ENCODE peak calls at places on chromosomes 3 and 15, in six cellular contexts. One of them, this sample, is unnamed.

GRCh38 chr3:17442332-17443049 is 299.9 kb downstream of the TBC1D5 start:
- DNase-seq in body of pancreas: no peak
- DNase-seq in K562: peak
- DNase-seq in PC-9: no peak
- DNase-seq in astrocyte: peak
- DNase-seq in stomach: no peak
- DNase-seq in this sample: no peak

GRCh38 chr3:155744626-155745324 is at the start of gene PLCH1:
- DNase-seq in body of pancreas: peak
- DNase-seq in K562: peak
- DNase-seq in PC-9: no peak
- DNase-seq in astrocyte: peak
- DNase-seq in stomach: peak
- DNase-seq in this sample: peak

GRCh38 chr15:71495381-71495780 is 315.0 kb upstream of the NR2E3 start:
- DNase-seq in body of pancreas: no peak
- DNase-seq in K562: no peak
- DNase-seq in PC-9: no peak
- DNase-seq in astrocyte: no peak
- DNase-seq in stomach: no peak
- DNase-seq in this sample: no peak

GRCh38 chr15:86595741-86596140 is 516.1 kb downstream of the AGBL1 start:
- DNase-seq in body of pancreas: no peak
- DNase-seq in K562: no peak
- DNase-seq in PC-9: no peak
- DNase-seq in astrocyte: peak
- DNase-seq in stomach: no peak
- DNase-seq in this sample: peak

GRCh38 chr3:56855856-56856538 is 54.2 kb upstream of the ARHGEF3 start:
- DNase-seq in body of pancreas: no peak
- DNase-seq in K562: peak
- DNase-seq in PC-9: no peak
- DNase-seq in astrocyte: no peak
- DNase-seq in stomach: peak
- DNase-seq in this sample: no peak

GRCh38 chr15:74651251-74651741 is 35.7 kb downstream of the CLK3 start:
- DNase-seq in body of pancreas: peak
- DNase-seq in K562: no peak
- DNase-seq in PC-9: no peak
- DNase-seq in astrocyte: peak
- DNase-seq in stomach: no peak
- DNase-seq in this sample: no peak

GRCh38 chr3:81643721-81644120 is 117.7 kb downstream of the GBE1 start:
- DNase-seq in body of pancreas: no peak
- DNase-seq in K562: no peak
- DNase-seq in PC-9: no peak
- DNase-seq in astrocyte: peak
- DNase-seq in stomach: no peak
- DNase-seq in this sample: peak

GRCh38 chr3:50257990-50258389 is 11.0 kb upstream of the SEMA3B start:
- DNase-seq in body of pancreas: no peak
- DNase-seq in K562: no peak
- DNase-seq in PC-9: no peak
- DNase-seq in astrocyte: no peak
- DNase-seq in stomach: no peak
- DNase-seq in this sample: no peak

GRCh38 chr3:8069981-8070380 is 431.6 kb upstream of the LMCD1 start:
- DNase-seq in body of pancreas: no peak
- DNase-seq in K562: no peak
- DNase-seq in PC-9: no peak
- DNase-seq in astrocyte: peak
- DNase-seq in stomach: no peak
- DNase-seq in this sample: no peak

GRCh38 chr3:55172913-55173312 is 245.1 kb upstream of the LRTM1 start:
- DNase-seq in body of pancreas: no peak
- DNase-seq in K562: no peak
- DNase-seq in PC-9: no peak
- DNase-seq in astrocyte: peak
- DNase-seq in stomach: no peak
- DNase-seq in this sample: no peak

GRCh38 chr3:23664459-23664858 is 141.3 kb upstream of the UBE2E1 start:
- DNase-seq in body of pancreas: no peak
- DNase-seq in K562: no peak
- DNase-seq in PC-9: no peak
- DNase-seq in astrocyte: no peak
- DNase-seq in stomach: no peak
- DNase-seq in this sample: no peak

GRCh38 chr3:42961633-42962032 is 17.5 kb upstream of the GASK1A start:
- DNase-seq in body of pancreas: peak
- DNase-seq in K562: peak
- DNase-seq in PC-9: no peak
- DNase-seq in astrocyte: peak
- DNase-seq in stomach: peak
- DNase-seq in this sample: peak

GRCh38 chr15:78872155-78872971 is at the start of gene MORF4L1:
- DNase-seq in body of pancreas: peak
- DNase-seq in K562: peak
- DNase-seq in PC-9: peak
- DNase-seq in astrocyte: peak
- DNase-seq in stomach: peak
- DNase-seq in this sample: peak

GRCh38 chr3:144059481-144059880 is 87.9 kb downstream of the DIPK2A start:
- DNase-seq in body of pancreas: no peak
- DNase-seq in K562: no peak
- DNase-seq in PC-9: no peak
- DNase-seq in astrocyte: no peak
- DNase-seq in stomach: no peak
- DNase-seq in this sample: no peak

GRCh38 chr15:70791248-70791647 is 27.9 kb upstream of the UACA start:
- DNase-seq in body of pancreas: no peak
- DNase-seq in K562: no peak
- DNase-seq in PC-9: no peak
- DNase-seq in astrocyte: no peak
- DNase-seq in stomach: no peak
- DNase-seq in this sample: no peak

GRCh38 chr15:41564286-41564959 is 5.4 kb downstream of the TYRO3 start:
- DNase-seq in body of pancreas: no peak
- DNase-seq in K562: peak
- DNase-seq in PC-9: no peak
- DNase-seq in astrocyte: no peak
- DNase-seq in stomach: no peak
- DNase-seq in this sample: no peak
- TF ChIP-seq CTCF in body of pancreas: no peak
- TF ChIP-seq CTCF in K562: no peak
- TF ChIP-seq CTCF in PC-9: no peak
- TF ChIP-seq CTCF in astrocyte: no peak
- TF ChIP-seq CTCF in stomach: no peak
- TF ChIP-seq CTCF in this sample: no peak

GRCh38 chr3:128006061-128006470 is 46.2 kb upstream of the SEC61A1 start:
- DNase-seq in body of pancreas: no peak
- DNase-seq in K562: no peak
- DNase-seq in PC-9: no peak
- DNase-seq in astrocyte: no peak
- DNase-seq in stomach: no peak
- DNase-seq in this sample: no peak
- H3K27ac ChIP-seq in body of pancreas: no peak
- H3K27ac ChIP-seq in K562: no peak
- H3K27ac ChIP-seq in PC-9: no peak
- H3K27ac ChIP-seq in astrocyte: no peak
- H3K27ac ChIP-seq in stomach: no peak
- H3K27ac ChIP-seq in this sample: peak

GRCh38 chr3:167872941-167873340 is 137.4 kb downstream of the SERPINI1 start:
- DNase-seq in body of pancreas: no peak
- DNase-seq in K562: no peak
- DNase-seq in PC-9: no peak
- DNase-seq in astrocyte: no peak
- DNase-seq in stomach: no peak
- DNase-seq in this sample: no peak
- TF ChIP-seq CTCF in body of pancreas: no peak
- TF ChIP-seq CTCF in K562: no peak
- TF ChIP-seq CTCF in PC-9: peak
- TF ChIP-seq CTCF in astrocyte: peak
- TF ChIP-seq CTCF in stomach: no peak
- TF ChIP-seq CTCF in this sample: peak

DNA sequence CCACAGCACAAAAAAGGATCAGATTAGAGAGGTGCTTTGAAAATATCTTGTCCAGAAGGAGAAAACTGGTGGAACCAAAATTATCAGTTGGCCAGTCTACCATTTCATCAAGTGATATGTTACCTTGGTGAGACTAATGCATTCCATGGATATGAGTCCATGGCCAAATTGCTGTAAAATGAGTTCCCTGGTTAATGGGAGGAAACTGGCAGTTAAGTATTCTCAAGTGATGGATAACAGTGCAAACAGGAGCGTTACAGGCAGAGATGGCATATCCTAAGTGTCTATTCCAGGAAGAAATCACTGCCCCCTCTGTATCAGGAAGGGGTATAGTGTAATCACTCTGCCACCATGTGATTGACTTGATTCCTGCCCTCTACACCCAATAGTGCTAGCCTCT is 34.0 kb downstream of the MYRIP start:
- DNase-seq in body of pancreas: no peak
- DNase-seq in K562: no peak
- DNase-seq in PC-9: no peak
- DNase-seq in astrocyte: no peak
- DNase-seq in stomach: no peak
- DNase-seq in this sample: no peak
- H3K27ac ChIP-seq in body of pancreas: no peak
- H3K27ac ChIP-seq in K562: no peak
- H3K27ac ChIP-seq in PC-9: no peak
- H3K27ac ChIP-seq in astrocyte: no peak
- H3K27ac ChIP-seq in stomach: no peak
- H3K27ac ChIP-seq in this sample: no peak

GRCh38 chr15:48645558-48646330 is at the start of gene FBN1:
- DNase-seq in body of pancreas: peak
- DNase-seq in K562: no peak
- DNase-seq in PC-9: no peak
- DNase-seq in astrocyte: peak
- DNase-seq in stomach: peak
- DNase-seq in this sample: peak

GRCh38 chr15:48643776-48644497 is 1.6 kb downstream of the FBN1 start:
- DNase-seq in body of pancreas: no peak
- DNase-seq in K562: no peak
- DNase-seq in PC-9: no peak
- DNase-seq in astrocyte: no peak
- DNase-seq in stomach: no peak
- DNase-seq in this sample: no peak

GRCh38 chr15:48646364-48646763 is 855 bp upstream of the FBN1 start:
- DNase-seq in body of pancreas: no peak
- DNase-seq in K562: no peak
- DNase-seq in PC-9: no peak
- DNase-seq in astrocyte: no peak
- DNase-seq in stomach: no peak
- DNase-seq in this sample: no peak

GRCh38 chr15:48644498-48644826 is 1.0 kb downstream of the FBN1 start:
- DNase-seq in body of pancreas: peak
- DNase-seq in K562: no peak
- DNase-seq in PC-9: no peak
- DNase-seq in astrocyte: no peak
- DNase-seq in stomach: no peak
- DNase-seq in this sample: no peak

GRCh38 chr15:48644827-48645557 is 517 bp downstream of the FBN1 start:
- DNase-seq in body of pancreas: peak
- DNase-seq in K562: no peak
- DNase-seq in PC-9: no peak
- DNase-seq in astrocyte: peak
- DNase-seq in stomach: no peak
- DNase-seq in this sample: peak
- TF ChIP-seq CTCF in body of pancreas: no peak
- TF ChIP-seq CTCF in K562: no peak
- TF ChIP-seq CTCF in PC-9: no peak
- TF ChIP-seq CTCF in astrocyte: no peak
- TF ChIP-seq CTCF in stomach: no peak
- TF ChIP-seq CTCF in this sample: no peak

GRCh38 chr3:14852058-14852599 is 33.4 kb downstream of the FGD5 start:
- DNase-seq in body of pancreas: no peak
- DNase-seq in K562: no peak
- DNase-seq in PC-9: no peak
- DNase-seq in astrocyte: no peak
- DNase-seq in stomach: no peak
- DNase-seq in this sample: no peak

GRCh38 chr3:14847613-14848541 is 29.1 kb downstream of the FGD5 start:
- DNase-seq in body of pancreas: peak
- DNase-seq in K562: peak
- DNase-seq in PC-9: no peak
- DNase-seq in astrocyte: no peak
- DNase-seq in stomach: peak
- DNase-seq in this sample: peak

GRCh38 chr3:14852721-14853120 is 34.0 kb downstream of the FGD5 start:
- DNase-seq in body of pancreas: no peak
- DNase-seq in K562: no peak
- DNase-seq in PC-9: no peak
- DNase-seq in astrocyte: no peak
- DNase-seq in stomach: no peak
- DNase-seq in this sample: no peak

GRCh38 chr3:14848906-14849305 is 30.1 kb downstream of the FGD5 start:
- DNase-seq in body of pancreas: no peak
- DNase-seq in K562: no peak
- DNase-seq in PC-9: no peak
- DNase-seq in astrocyte: no peak
- DNase-seq in stomach: no peak
- DNase-seq in this sample: no peak

DNA sequence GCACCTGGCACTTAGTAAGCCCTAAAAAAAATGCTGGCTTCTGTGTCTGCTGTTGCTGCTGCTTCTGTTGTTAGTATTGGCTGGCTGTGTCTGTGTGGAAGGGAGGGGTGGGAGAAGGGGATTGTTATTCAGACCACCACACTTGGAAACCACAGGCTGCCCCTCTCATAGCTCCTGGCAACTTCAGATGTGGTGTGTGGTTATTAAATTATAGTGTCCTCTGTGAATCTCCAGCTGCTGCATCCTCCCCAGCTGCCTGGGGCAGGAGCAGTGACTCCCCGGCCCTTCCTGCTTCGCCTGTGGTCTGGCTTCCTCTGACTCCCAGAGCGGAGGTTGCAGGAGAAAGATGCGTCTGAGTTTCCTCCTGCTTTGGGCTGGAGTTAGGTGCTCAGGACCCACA is 31.1 kb downstream of the FGD5 start:
- DNase-seq in body of pancreas: no peak
- DNase-seq in K562: no peak
- DNase-seq in PC-9: no peak
- DNase-seq in astrocyte: no peak
- DNase-seq in stomach: no peak
- DNase-seq in this sample: no peak
- H3K27ac ChIP-seq in body of pancreas: no peak
- H3K27ac ChIP-seq in K562: no peak
- H3K27ac ChIP-seq in PC-9: no peak
- H3K27ac ChIP-seq in astrocyte: no peak
- H3K27ac ChIP-seq in stomach: no peak
- H3K27ac ChIP-seq in this sample: no peak

GRCh38 chr3:97975466-97975865 is 3.2 kb upstream of the RIOX2 start:
- DNase-seq in body of pancreas: no peak
- DNase-seq in K562: no peak
- DNase-seq in PC-9: no peak
- DNase-seq in astrocyte: no peak
- DNase-seq in stomach: no peak
- DNase-seq in this sample: no peak
- TF ChIP-seq CTCF in body of pancreas: no peak
- TF ChIP-seq CTCF in K562: no peak
- TF ChIP-seq CTCF in PC-9: peak
- TF ChIP-seq CTCF in astrocyte: no peak
- TF ChIP-seq CTCF in stomach: no peak
- TF ChIP-seq CTCF in this sample: no peak

GRCh38 chr3:11290743-11291680 is 18.8 kb downstream of the ATG7 start:
- DNase-seq in body of pancreas: no peak
- DNase-seq in K562: no peak
- DNase-seq in PC-9: no peak
- DNase-seq in astrocyte: peak
- DNase-seq in stomach: no peak
- DNase-seq in this sample: no peak
- H3K27ac ChIP-seq in body of pancreas: no peak
- H3K27ac ChIP-seq in K562: peak
- H3K27ac ChIP-seq in PC-9: peak
- H3K27ac ChIP-seq in astrocyte: peak
- H3K27ac ChIP-seq in stomach: peak
- H3K27ac ChIP-seq in this sample: peak